ENCODE peak calls at places on chromosome 9, in five cellular contexts. M is OCI-LY7, G is heart left ventricle, H is neural progenitor cell, B is fibroblast of lung. P is an unnamed sample.

GRCh38 chr9:20269620-20270019 is 352.7 kb downstream of the MLLT3 start:
- DNase-seq in M (no peak), G (no peak), H (no peak), B (no peak), P (no peak)

GRCh38 chr9:7534211-7534935 is 265.2 kb downstream of the DMAC1 start:
- DNase-seq in M (no peak), G (no peak), H (no peak), B (no peak), P (no peak)

GRCh38 chr9:120366646-120367019 is 213.3 kb downstream of the CDK5RAP2 start:
- DNase-seq in M (no peak), G (no peak), H (peak; percentile 52), B (peak; percentile 96), P (no peak)

GRCh38 chr9:114452219-114453169 is 52.8 kb downstream of the WHRN start:
- DNase-seq in M (peak; percentile 76), G (no peak), H (no peak), B (no peak), P (peak; percentile 22)

GRCh38 chr9:125587819-125588460 is 119.1 kb downstream of the MAPKAP1 start:
- DNase-seq in M (no peak), G (no peak), H (no peak), B (no peak), P (no peak)

GRCh38 chr9:80117031-80117430 is 545.3 kb downstream of the TLE4 start:
- DNase-seq in M (no peak), G (no peak), H (no peak), B (no peak), P (no peak)

GRCh38 chr9:109493648-109494047 is 4.5 kb downstream of the PTPN3 start:
- DNase-seq in M (no peak), G (no peak), H (no peak), B (no peak), P (no peak)

GRCh38 chr9:133443248-133443647 is 16.5 kb upstream of the CACFD1 start:
- DNase-seq in M (no peak), G (no peak), H (no peak), B (no peak), P (no peak)

GRCh38 chr9:684055-684949 is 157.2 kb upstream of the DMRT1 start:
- DNase-seq in M (no peak), G (no peak), H (peak; percentile 83), B (peak; percentile 92), P (no peak)

GRCh38 chr9:96646081-96646991 is 8.8 kb downstream of the PRXL2C start:
- DNase-seq in M (no peak), G (no peak), H (no peak), B (peak; percentile 53), P (no peak)

GRCh38 chr9:104868687-104869404 is 59.1 kb downstream of the ABCA1 start:
- DNase-seq in M (peak; percentile 73), G (peak; percentile 76), H (peak; percentile 90), B (peak; percentile 95), P (peak; percentile 84)

GRCh38 chr9:113785334-113785733 is 90.8 kb upstream of the ZNF618 start:
- DNase-seq in M (no peak), G (peak; percentile 70), H (no peak), B (no peak), P (no peak)

GRCh38 chr9:37410969-37411785 is 11.3 kb upstream of the GRHPR start:
- DNase-seq in M (peak; percentile 92), G (no peak), H (peak; percentile 36), B (no peak), P (peak; percentile 72)

GRCh38 chr9:137461663-137462395 is 2.7 kb upstream of the NSMF start:
- DNase-seq in M (peak; percentile 94), G (no peak), H (peak; percentile 93), B (no peak), P (peak; percentile 92)

GRCh38 chr9:89929721-89930480 is 325.1 kb downstream of the GADD45G start:
- DNase-seq in M (no peak), G (peak; percentile 49), H (no peak), B (peak; percentile 71), P (no peak)

GRCh38 chr9:111621895-111622480 is 9.1 kb upstream of the DNAJC25 start:
- DNase-seq in M (peak; percentile 33), G (no peak), H (peak; percentile 19), B (peak; percentile 20), P (peak; percentile 47)

GRCh38 chr9:71924576-71924975 is 13.1 kb downstream of the C9orf85 start:
- DNase-seq in M (no peak), G (no peak), H (no peak), B (no peak), P (no peak)

GRCh38 chr9:124262596-124263045 is 4.9 kb downstream of the NEK6 start:
- DNase-seq in M (no peak), G (no peak), H (peak; percentile 74), B (peak; percentile 83), P (no peak)

GRCh38 chr9:114347675-114348074 is 18.0 kb downstream of the ORM2 start:
- DNase-seq in M (no peak), G (no peak), H (no peak), B (no peak), P (no peak)

GRCh38 chr9:82436480-82436879 is 447.9 kb downstream of the SPATA31D1 start:
- DNase-seq in M (no peak), G (no peak), H (no peak), B (peak; percentile 48), P (no peak)

GRCh38 chr9:112705773-112706427 is 12.0 kb downstream of the INIP start:
- DNase-seq in M (no peak), G (no peak), H (peak; percentile 70), B (peak; percentile 45), P (no peak)

GRCh38 chr9:15115702-15116639 is 191.0 kb downstream of the TTC39B start:
- DNase-seq in M (no peak), G (no peak), H (peak; percentile 51), B (no peak), P (no peak)

GRCh38 chr9:110775724-110776123 is 107.1 kb downstream of the MUSK start:
- DNase-seq in M (no peak), G (no peak), H (no peak), B (no peak), P (no peak)

GRCh38 chr9:110143969-110144545 is 63.9 kb downstream of the C9orf152 start:
- DNase-seq in M (peak; percentile 87), G (no peak), H (no peak), B (no peak), P (no peak)

GRCh38 chr9:124594673-124595072 is 87.5 kb upstream of the NR5A1 start:
- DNase-seq in M (no peak), G (no peak), H (peak; percentile 51), B (no peak), P (no peak)

GRCh38 chr9:121718063-121718462 is 66.6 kb downstream of the DAB2IP start:
- DNase-seq in M (no peak), G (peak; percentile 77), H (peak; percentile 75), B (peak; percentile 74), P (no peak)

GRCh38 chr9:35828716-35829083 is at the start of gene FAM221B:
- DNase-seq in M (no peak), G (peak; percentile 41), H (peak; percentile 89), B (no peak), P (no peak)

GRCh38 chr9:87108639-87109038 is 161.3 kb upstream of the GAS1 start:
- DNase-seq in M (no peak), G (peak; percentile 64), H (no peak), B (no peak), P (no peak)

GRCh38 chr9:6931913-6932312 is 174.1 kb downstream of the KDM4C start:
- DNase-seq in M (no peak), G (peak; percentile 69), H (no peak), B (peak; percentile 92), P (peak; percentile 24)

GRCh38 chr9:88322906-88323566 is 65.2 kb upstream of the SPIN1 start:
- DNase-seq in M (peak; percentile 78), G (no peak), H (no peak), B (peak; percentile 81), P (no peak)

GRCh38 chr9:79969383-79969782 is 397.6 kb downstream of the TLE4 start:
- DNase-seq in M (no peak), G (no peak), H (no peak), B (no peak), P (no peak)

GRCh38 chr9:88694625-88695024 is 159.6 kb downstream of the NXNL2 start:
- DNase-seq in M (no peak), G (peak; percentile 44), H (no peak), B (peak; percentile 81), P (no peak)

GRCh38 chr9:107087256-107087655 is 195.8 kb upstream of the RAD23B start:
- DNase-seq in M (no peak), G (no peak), H (no peak), B (no peak), P (no peak)

DNA sequence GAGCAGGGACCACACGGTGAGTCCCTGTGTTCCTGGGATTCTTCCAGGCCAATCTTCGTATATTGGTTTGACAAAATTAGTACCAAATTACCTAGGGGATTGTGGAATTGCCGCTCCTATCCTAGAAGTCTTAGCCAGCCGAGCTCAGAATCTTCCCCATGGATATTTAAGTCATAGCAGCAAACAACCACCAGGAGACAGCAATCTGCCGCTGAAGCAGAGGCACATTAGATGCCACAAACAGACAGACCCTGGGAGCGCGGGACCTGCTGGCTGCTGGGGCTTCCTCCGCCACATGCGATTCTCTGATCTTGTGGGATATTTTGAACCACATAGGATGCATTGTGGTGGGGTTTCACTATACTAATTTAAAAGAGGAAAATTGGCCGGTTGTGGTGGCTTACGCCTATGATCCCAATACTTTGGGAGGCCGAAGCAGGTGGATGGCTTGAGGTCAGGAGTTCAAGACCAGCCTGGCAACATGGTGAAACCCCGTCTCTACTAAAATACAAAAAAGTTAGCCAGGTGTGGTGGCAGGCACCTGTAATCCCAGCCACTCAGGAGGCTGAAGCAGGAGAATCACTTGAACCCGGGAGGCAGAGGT is 31.7 kb upstream of the ZBTB43 start:
- DNase-seq in M (no peak), G (no peak), H (peak; percentile 65), B (no peak), P (no peak)
- TF ChIP-seq CTCF in M (peak; percentile 42), G (peak; percentile 15), H (peak; percentile 63), B (peak; percentile 54), P (peak; percentile 23)

DNA sequence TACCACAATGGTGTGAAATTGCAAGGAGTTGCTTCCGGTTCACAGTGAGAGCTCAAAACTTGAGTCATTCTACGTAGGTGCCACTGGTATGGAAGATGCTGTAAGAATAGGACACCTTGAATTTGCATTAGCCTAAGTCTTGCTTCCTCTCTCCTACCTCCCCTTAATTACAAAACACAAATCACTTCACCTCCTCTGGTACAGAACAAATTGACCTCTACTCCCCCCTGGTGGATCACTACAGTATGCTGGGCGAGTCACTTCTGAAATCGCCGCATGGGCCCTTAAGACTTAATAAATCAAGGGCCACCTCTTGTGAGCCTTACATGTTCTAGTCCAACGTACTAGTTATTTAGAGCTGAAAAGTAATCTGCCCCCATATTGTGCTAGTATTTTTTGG is 145.3 kb upstream of the SMARCA2 start:
- DNase-seq in M (peak; percentile 22), G (no peak), H (peak; percentile 64), B (no peak), P (no peak)
- TF ChIP-seq CTCF in M (peak; percentile 70), G (peak; percentile 20), H (peak; percentile 78), B (peak; percentile 28), P (peak; percentile 67)

GRCh38 chr9:134656334-134657034 is 14.9 kb downstream of the COL5A1 start:
- DNase-seq in M (peak; percentile 18), G (no peak), H (no peak), B (no peak), P (no peak)
- TF ChIP-seq CTCF in M (peak; percentile 49), G (no peak), H (no peak), B (peak; percentile 11), P (no peak)

DNA sequence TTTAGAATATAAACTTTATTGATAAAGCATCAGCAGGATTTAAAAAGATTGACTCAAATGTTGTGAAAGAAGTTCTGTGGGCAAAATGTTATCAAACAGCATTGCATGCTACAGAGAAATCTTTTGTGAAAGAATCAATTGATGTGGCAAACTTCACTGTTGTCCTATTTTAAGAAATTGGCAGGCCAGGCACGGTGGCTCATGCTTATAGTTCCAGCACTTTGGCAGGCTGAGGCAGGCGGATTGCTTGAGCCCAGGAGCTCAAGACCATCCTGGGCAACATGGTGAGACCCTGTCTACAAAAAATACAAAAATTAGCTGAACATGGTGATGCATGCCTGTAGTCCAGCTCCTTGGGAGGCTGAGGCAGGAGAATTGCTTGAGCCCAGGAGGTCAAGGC is 17.4 kb downstream of the ZBTB43 start:
- DNase-seq in M (no peak), G (no peak), H (no peak), B (no peak), P (no peak)
- TF ChIP-seq CTCF in M (no peak), G (no peak), H (no peak), B (no peak), P (no peak)

P was measured in GM10248.